ENCODE peak calls at places on chromosomes 12 and 14, in six cellular contexts. V is testis, X is tibial nerve, C is kidney, B is IMR-90, K is prostate gland. Y is an unnamed sample.

GRCh38 chr12:119202121-119202527 is 23.4 kb downstream of the HSPB8 start:
- DNase-seq in C (no peak), K (no peak), V (no peak), X (no peak), B (no peak), Y (no peak)

GRCh38 chr14:23360496-23360895 is 4.5 kb downstream of the EFS start:
- DNase-seq in V (no peak), B (no peak), C (no peak), X (no peak), K (no peak), Y (peak)

GRCh38 chr12:102879144-102879763 is 37.8 kb downstream of the PAH start:
- DNase-seq in K (peak), V (peak), B (peak), X (peak), C (no peak), Y (peak)

GRCh38 chr12:3225796-3226180 is 148.6 kb downstream of the TSPAN9 start:
- DNase-seq in K (no peak), X (no peak), C (no peak), B (peak), V (no peak), Y (no peak)

GRCh38 chr14:52111583-52111982 is 42.7 kb upstream of the NID2 start:
- DNase-seq in K (no peak), V (no peak), X (no peak), C (no peak), B (peak), Y (no peak)

GRCh38 chr14:101840649-101841365 is 79.3 kb downstream of the PPP2R5C start:
- DNase-seq in B (no peak), X (no peak), C (no peak), V (no peak), K (no peak), Y (no peak)

GRCh38 chr14:76955575-76956252 is 72.8 kb downstream of the IRF2BPL start:
- DNase-seq in X (no peak), V (no peak), K (peak), B (peak), C (no peak), Y (no peak)

GRCh38 chr14:76961631-76962302 is 66.7 kb downstream of the IRF2BPL start:
- DNase-seq in C (peak), X (peak), V (peak), K (peak), B (peak), Y (no peak)

GRCh38 chr14:100589071-100589759 is 2.0 kb upstream of the BEGAIN start:
- DNase-seq in B (no peak), K (no peak), C (peak), X (no peak), V (no peak), Y (peak)

GRCh38 chr12:31496257-31496656 is 94.7 kb downstream of the DENND5B start:
- DNase-seq in C (no peak), B (peak), K (no peak), V (no peak), X (no peak), Y (no peak)

GRCh38 chr12:66942741-66943465 is 264.0 kb upstream of the GRIP1 start:
- DNase-seq in C (no peak), B (no peak), X (no peak), K (no peak), V (no peak), Y (peak)

GRCh38 chr12:131939007-131939406 is 9.9 kb downstream of the PUS1 start:
- DNase-seq in X (no peak), V (no peak), B (no peak), C (peak), K (no peak), Y (no peak)

GRCh38 chr14:35287481-35288013 is 4.6 kb upstream of the PSMA6 start:
- DNase-seq in V (no peak), K (no peak), X (no peak), B (no peak), C (no peak), Y (no peak)

GRCh38 chr14:36662258-36662542 is 540 bp downstream of the PAX9 start:
- DNase-seq in X (no peak), C (peak), B (no peak), K (no peak), V (no peak), Y (no peak)
- H3K27ac ChIP-seq in X (no peak), C (no peak), B (no peak), K (peak), V (no peak), Y (no peak)

DNA sequence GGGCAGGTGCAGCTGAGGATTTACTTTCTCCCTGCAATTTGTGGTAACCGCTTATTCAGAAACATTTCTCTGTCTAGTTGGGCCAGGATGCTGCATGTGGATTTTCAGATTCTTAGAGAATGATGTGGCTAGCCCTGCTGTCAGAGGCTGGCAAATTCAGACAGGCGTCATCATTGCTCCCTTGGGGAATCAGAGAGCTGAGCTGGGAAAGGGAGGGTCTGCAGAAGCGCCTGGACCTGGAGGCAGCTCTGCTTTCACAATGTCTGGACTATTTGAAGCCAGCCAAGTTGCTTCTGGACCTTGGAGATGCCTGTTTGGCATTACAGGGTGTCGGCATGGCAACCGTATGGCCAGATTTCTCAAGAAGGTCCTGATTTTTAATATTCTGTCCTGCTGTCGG is 3.4 kb downstream of the GALNT16 start:
- DNase-seq in K (no peak), B (peak), C (no peak), V (no peak), X (peak), Y (no peak)
- H3K4me3 ChIP-seq in K (no peak), B (no peak), C (no peak), V (no peak), X (no peak), Y (no peak)

GRCh38 chr12:29519585-29520182 is 22.2 kb upstream of the OVCH1 start:
- DNase-seq in V (peak), X (no peak), K (peak), C (no peak), B (peak), Y (peak)

GRCh38 chr12:29521951-29522350 is 24.5 kb upstream of the OVCH1 start:
- DNase-seq in B (peak), V (no peak), X (no peak), C (no peak), K (no peak), Y (no peak)

GRCh38 chr12:29516431-29516875 is 19.0 kb upstream of the OVCH1 start:
- DNase-seq in B (peak), K (no peak), C (no peak), V (no peak), X (no peak), Y (no peak)

GRCh38 chr12:29518407-29518806 is 20.9 kb upstream of the OVCH1 start:
- DNase-seq in K (no peak), C (no peak), V (no peak), X (no peak), B (no peak), Y (no peak)

DNA sequence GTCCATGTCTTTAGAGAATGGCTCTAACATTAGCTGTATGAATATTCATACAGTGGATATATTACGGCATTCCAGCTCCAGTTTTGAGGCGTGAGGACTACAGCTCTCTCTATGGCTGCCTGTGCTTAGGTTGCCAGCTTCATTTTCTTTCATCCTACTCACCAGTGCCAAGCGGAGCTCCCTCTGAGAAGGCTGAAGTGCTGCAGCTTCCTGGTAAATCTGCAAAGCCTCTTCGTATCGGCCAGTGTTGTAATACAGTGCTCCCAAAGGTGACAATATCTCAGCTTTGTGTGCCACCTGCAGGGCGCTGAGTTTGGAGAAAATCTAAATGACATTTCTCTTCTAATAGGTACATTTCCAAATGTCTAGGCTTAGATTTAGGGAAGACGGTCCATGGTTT is 19.8 kb upstream of the OVCH1 start:
- DNase-seq in C (no peak), V (no peak), K (peak), B (no peak), X (no peak), Y (peak)
- TF ChIP-seq CTCF in C (no peak), V (no peak), K (peak), B (no peak), X (no peak), Y (peak)

DNA sequence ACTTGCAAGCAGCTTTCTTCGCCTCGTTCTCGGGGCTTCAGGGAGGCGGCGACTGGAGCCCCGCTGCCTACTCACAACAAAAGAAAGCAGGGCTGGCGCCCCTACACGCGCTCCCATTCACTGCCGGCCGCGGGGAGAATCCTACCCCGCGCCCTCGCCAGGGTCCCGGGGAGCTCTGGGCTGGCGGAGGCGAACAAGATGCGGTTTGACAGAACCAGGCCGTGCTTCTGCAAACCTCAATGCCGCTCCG is 820 bp downstream of the TBX5 start:
- DNase-seq in C (no peak), X (no peak), B (no peak), K (no peak), V (no peak), Y (no peak)
- H3K27ac ChIP-seq in C (no peak), X (no peak), B (peak), K (peak), V (no peak), Y (peak)

GRCh38 chr14:32933623-32933942 is 5.1 kb upstream of the NPAS3 start:
- DNase-seq in C (no peak), B (no peak), V (no peak), X (no peak), K (no peak), Y (no peak)
- H3K4me3 ChIP-seq in C (peak), B (no peak), V (peak), X (peak), K (peak), Y (peak)

GRCh38 chr12:74752196-74752595 is 214.6 kb downstream of the ATXN7L3B start:
- DNase-seq in K (no peak), B (no peak), X (no peak), V (no peak), C (no peak), Y (no peak)

DNA sequence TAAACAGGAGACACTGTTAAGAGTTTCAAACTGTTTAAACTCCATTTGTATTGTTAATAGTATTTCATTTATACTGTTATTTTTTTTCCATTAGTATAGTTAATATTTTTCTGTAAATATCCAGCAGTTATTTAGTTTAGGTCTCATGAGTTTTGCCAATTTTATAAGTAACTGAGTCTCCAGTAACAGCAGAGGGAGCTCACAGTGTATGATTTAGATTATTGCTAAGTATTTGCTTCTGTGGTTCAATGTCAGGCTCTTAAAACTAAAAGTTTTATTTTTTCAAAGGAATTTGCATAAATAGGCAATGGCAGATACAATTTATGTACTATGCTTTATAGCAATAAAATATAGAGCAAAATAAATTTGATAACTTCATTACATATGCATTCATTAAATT is 209.7 kb downstream of the ATXN7L3B start:
- DNase-seq in V (no peak), X (no peak), C (no peak), B (peak), K (no peak), Y (no peak)
- TF ChIP-seq CTCF in V (no peak), X (no peak), C (no peak), B (peak), K (peak), Y (no peak)

DNA sequence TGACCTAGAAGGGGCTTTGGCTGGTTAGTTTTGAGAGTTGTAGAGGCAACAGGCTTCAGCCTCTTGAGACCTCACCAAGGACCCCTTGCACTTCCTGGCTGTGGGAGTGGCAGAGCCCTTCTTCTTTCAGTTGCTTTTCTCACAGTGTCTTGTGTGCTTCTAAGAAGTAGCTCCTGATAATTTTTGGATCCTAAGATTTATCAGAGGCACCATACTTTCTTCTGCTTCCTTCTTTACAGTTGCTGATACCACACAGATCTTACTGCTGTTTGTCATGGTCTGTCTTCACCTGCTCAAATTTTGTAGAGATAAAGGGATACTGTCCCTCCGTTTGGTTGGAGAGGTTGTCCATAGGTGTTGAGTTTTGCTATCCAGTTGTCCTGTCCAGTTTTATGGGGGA is 33.8 kb downstream of the VRK1 start:
- DNase-seq in C (no peak), B (no peak), X (no peak), V (no peak), K (no peak), Y (no peak)
- H3K27ac ChIP-seq in C (no peak), B (peak), X (no peak), V (no peak), K (no peak), Y (no peak)

DNA sequence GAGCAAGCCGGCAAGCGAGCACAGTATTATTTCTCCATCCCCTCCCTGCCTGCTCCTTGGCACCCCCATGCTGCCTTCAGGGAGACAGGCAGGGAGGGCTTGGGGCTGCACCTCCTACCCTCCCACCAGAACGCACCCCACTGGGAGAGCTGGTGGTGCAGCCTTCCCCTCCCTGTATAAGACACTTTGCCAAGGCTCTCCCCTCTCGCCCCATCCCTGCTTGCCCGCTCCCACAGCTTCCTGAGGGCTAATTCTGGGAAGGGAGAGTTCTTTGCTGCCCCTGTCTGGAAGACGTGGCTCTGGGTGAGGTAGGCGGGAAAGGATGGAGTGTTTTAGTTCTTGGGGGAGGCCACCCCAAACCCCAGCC is 3.9 kb upstream of the NXPH4 start:
- DNase-seq in B (no peak), C (no peak), V (no peak), K (no peak), X (no peak), Y (no peak)
- H3K4me3 ChIP-seq in B (no peak), C (no peak), V (no peak), K (no peak), X (no peak), Y (no peak)

DNA sequence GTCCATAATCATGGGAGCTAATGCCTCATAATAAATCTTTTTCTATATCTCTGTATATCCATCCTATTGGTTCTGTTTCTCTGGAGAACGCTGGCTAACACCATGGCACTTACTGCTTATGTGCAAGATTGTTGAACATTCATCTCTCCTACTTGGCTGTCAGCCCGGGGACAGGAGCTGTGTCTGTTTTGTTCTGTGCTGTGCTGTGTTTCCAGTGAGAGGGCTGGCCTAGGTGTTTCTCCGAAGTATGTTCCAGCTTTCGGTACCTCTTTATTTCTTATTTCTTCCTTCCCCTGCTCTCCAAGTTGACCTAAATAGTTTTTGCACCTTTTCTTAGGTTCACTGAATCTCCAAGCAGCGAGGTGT is 18.8 kb upstream of the NR4A1 start:
- DNase-seq in V (peak), C (peak), K (peak), B (peak), X (peak), Y (no peak)
- TF ChIP-seq CTCF in V (no peak), C (no peak), K (no peak), B (no peak), X (no peak), Y (no peak)